ENCODE peak calls at places on chromosome 2, in ten cellular contexts. E is A673, W is IMR-90, L is tibial nerve, F is GM23248, V is GM23338, C is astrocyte, Y is mesendoderm, M is A549, D is left ventricle myocardium inferior. R is an unnamed sample.

GRCh38 chr2:68971591-68972231 is 2.7 kb upstream of the GKN1 start:
- DNase-seq in E (no peak), W (peak; percentile 95), L (no peak), F (peak; percentile 95), V (no peak), C (peak; percentile 96), Y (peak; percentile 58), M (peak; percentile 98), D (no peak), R (peak; percentile 15)

GRCh38 chr2:232632904-232633412 is 446 bp upstream of the EFHD1 start:
- DNase-seq in E (peak; percentile 41), W (no peak), L (peak; percentile 38), F (peak; percentile 41), V (peak; percentile 37), C (no peak), Y (peak; percentile 35), M (peak; percentile 41), D (peak; percentile 72), R (no peak)

GRCh38 chr2:201546576-201546975 is 95.0 kb downstream of the STRADB start:
- DNase-seq in E (peak; percentile 23), W (peak; percentile 65), L (no peak), F (peak; percentile 78), V (no peak), C (no peak), Y (no peak), M (no peak), D (no peak), R (no peak)

GRCh38 chr2:143426296-143426695 is 297.1 kb downstream of the ARHGAP15 start:
- DNase-seq in E (no peak), W (peak; percentile 95), L (no peak), F (peak; percentile 94), V (no peak), C (peak; percentile 92), Y (no peak), M (peak; percentile 6), D (no peak), R (no peak)

GRCh38 chr2:224448236-224448635 is 46.3 kb upstream of the FAM124B start:
- DNase-seq in E (no peak), W (no peak), L (no peak), F (no peak), V (no peak), C (no peak), Y (no peak), M (no peak), D (no peak), R (no peak)

GRCh38 chr2:138507267-138507666 is 5.7 kb downstream of the SPOPL start:
- DNase-seq in E (no peak), W (no peak), L (no peak), F (no peak), V (no peak), C (no peak), Y (no peak), M (peak; percentile 29), D (no peak), R (no peak)

GRCh38 chr2:71742953-71743601 is 289.7 kb downstream of the DYSF start:
- DNase-seq in E (peak; percentile 82), W (peak; percentile 86), L (peak; percentile 72), F (peak; percentile 96), V (no peak), C (peak; percentile 96), Y (peak; percentile 11), M (peak; percentile 87), D (peak; percentile 65), R (peak; percentile 24)

GRCh38 chr2:27270680-27271079 is 4.6 kb upstream of the DNAJC5G start:
- DNase-seq in E (no peak), W (no peak), L (no peak), F (no peak), V (no peak), C (no peak), Y (no peak), M (no peak), D (no peak), R (no peak)

GRCh38 chr2:212797484-212798205 is 259.0 kb upstream of the ERBB4 start:
- DNase-seq in E (no peak), W (peak; percentile 56), L (no peak), F (no peak), V (no peak), C (peak; percentile 51), Y (no peak), M (no peak), D (no peak), R (no peak)

GRCh38 chr2:4358855-4359254 is 655.5 kb downstream of the DCDC2C start:
- DNase-seq in E (no peak), W (no peak), L (no peak), F (no peak), V (no peak), C (no peak), Y (no peak), M (no peak), D (no peak), R (no peak)

GRCh38 chr2:240960963-240961876 is 37.2 kb upstream of the SNED1 start:
- DNase-seq in E (no peak), W (no peak), L (peak; percentile 13), F (no peak), V (no peak), C (no peak), Y (no peak), M (no peak), D (no peak), R (no peak)

GRCh38 chr2:29388071-29388470 is 272.9 kb downstream of the CLIP4 start:
- DNase-seq in E (no peak), W (no peak), L (no peak), F (no peak), V (no peak), C (no peak), Y (no peak), M (no peak), D (no peak), R (no peak)

GRCh38 chr2:203225423-203226039 is 13.3 kb upstream of the CYP20A1 start:
- DNase-seq in E (peak; percentile 37), W (peak; percentile 21), L (no peak), F (peak; percentile 41), V (peak; percentile 58), C (no peak), Y (peak; percentile 35), M (peak; percentile 36), D (no peak), R (peak; percentile 23)

GRCh38 chr2:99559075-99559662 is 69.4 kb upstream of the REV1 start:
- DNase-seq in E (peak; percentile 81), W (peak; percentile 67), L (peak; percentile 85), F (peak; percentile 82), V (peak; percentile 88), C (peak; percentile 30), Y (peak; percentile 66), M (peak; percentile 71), D (peak; percentile 88), R (peak; percentile 67)

GRCh38 chr2:10619643-10620042 is 70.1 kb downstream of the NOL10 start:
- DNase-seq in E (no peak), W (peak; percentile 69), L (no peak), F (peak; percentile 47), V (no peak), C (peak; percentile 57), Y (no peak), M (no peak), D (no peak), R (no peak)

GRCh38 chr2:69026026-69026425 is 13.0 kb downstream of the ANTXR1 start:
- DNase-seq in E (no peak), W (peak; percentile 46), L (no peak), F (peak; percentile 50), V (peak; percentile 79), C (no peak), Y (peak; percentile 71), M (peak; percentile 56), D (no peak), R (peak; percentile 52)

DNA sequence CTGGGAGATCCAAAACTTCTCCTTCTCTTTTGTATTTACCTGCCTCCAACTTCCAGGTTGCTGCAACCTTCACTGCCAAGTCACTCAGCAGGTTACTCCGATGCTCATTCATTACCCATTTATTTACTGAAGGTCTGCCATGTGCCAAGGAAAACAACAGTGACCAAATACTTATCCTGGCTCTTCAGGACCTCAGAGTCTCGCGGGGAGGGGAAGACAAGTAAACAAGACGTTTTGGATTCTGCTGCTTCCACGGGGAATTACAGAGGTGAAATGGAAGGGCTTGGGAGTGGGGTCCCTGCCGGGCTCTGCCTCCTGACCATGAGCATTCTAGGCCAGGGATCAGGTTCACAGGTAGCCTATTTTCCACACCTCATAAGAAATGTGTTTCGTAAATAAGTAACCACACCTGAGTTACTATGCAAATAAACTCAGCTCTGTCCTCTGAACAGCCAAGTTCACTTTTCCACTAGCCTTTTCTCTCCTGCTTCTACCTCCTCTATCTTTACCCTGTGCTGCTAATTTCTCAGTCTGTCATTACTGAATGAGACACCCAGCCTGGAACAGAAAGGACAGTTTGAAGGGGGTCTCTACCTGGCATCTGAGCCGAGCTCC is 68.1 kb downstream of the CLHC1 start:
- DNase-seq in E (no peak), W (no peak), L (no peak), F (peak; percentile 24), V (no peak), C (no peak), Y (no peak), M (no peak), D (no peak), R (peak; percentile 63)
- H3K4me1 ChIP-seq in E (peaks cover 4% of the 10 kb centered on the region), W (peaks cover 32% of the 10 kb centered on the region), L (peaks cover 7% of the 10 kb centered on the region), F (peaks cover 80% of the 10 kb centered on the region), V (peaks cover 22% of the 10 kb centered on the region), C (peaks cover 53% of the 10 kb centered on the region), Y (peaks cover 9% of the 10 kb centered on the region), M (peaks cover 41% of the 10 kb centered on the region), D (peaks cover 31% of the 10 kb centered on the region), R (peaks cover 8% of the 10 kb centered on the region)

GRCh38 chr2:47724221-47724981 is 58.5 kb upstream of the MSH6 start:
- DNase-seq in E (no peak), W (peak; percentile 13), L (no peak), F (peak; percentile 18), V (no peak), C (peak; percentile 6), Y (peak; percentile 64), M (peak; percentile 18), D (no peak), R (no peak)
- H3K4me1 ChIP-seq in E (no peaks in the 10 kb centered on the region), W (no peaks in the 10 kb centered on the region), L (no peaks in the 10 kb centered on the region), F (no peaks in the 10 kb centered on the region), V (no peaks in the 10 kb centered on the region), C (no peaks in the 10 kb centered on the region), Y (no peaks in the 10 kb centered on the region), M (no peaks in the 10 kb centered on the region), D (no peaks in the 10 kb centered on the region), R (no peaks in the 10 kb centered on the region)

GRCh38 chr2:8656811-8657210 is 25.0 kb upstream of the ID2 start:
- DNase-seq in E (no peak), W (no peak), L (no peak), F (no peak), V (no peak), C (no peak), Y (no peak), M (no peak), D (no peak), R (no peak)
- H3K4me1 ChIP-seq in E (no peaks in the 10 kb centered on the region), W (peaks cover 11% of the 10 kb centered on the region), L (no peaks in the 10 kb centered on the region), F (peaks cover 16% of the 10 kb centered on the region), V (no peaks in the 10 kb centered on the region), C (peaks cover 8% of the 10 kb centered on the region), Y (no peaks in the 10 kb centered on the region), M (peaks cover 30% of the 10 kb centered on the region), D (peaks cover 9% of the 10 kb centered on the region), R (no peaks in the 10 kb centered on the region)

DNA sequence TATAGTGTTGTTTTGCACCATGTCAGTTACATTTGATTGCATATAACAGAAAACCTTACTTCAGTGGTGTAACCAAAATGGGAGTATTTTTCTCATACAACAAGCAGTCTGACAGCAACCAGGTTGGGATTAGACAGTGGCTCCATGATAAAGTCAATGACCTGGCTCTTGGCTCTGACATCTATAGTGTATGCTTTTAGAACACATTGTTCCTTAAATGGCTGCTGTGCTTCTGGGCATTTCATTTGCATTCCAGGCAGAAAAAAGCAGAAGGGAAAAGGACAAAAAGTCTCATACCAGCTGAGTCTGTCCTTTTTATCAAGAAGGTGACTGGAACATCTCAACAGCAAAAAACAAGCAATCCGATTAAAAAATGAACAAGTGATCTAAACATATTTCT is 10.2 kb downstream of the MERTK start:
- DNase-seq in E (no peak), W (no peak), L (no peak), F (no peak), V (no peak), C (no peak), Y (no peak), M (no peak), D (no peak), R (no peak)
- H3K4me1 ChIP-seq in E (peaks cover 81% of the 10 kb centered on the region), W (peaks cover 4% of the 10 kb centered on the region), L (peaks cover 28% of the 10 kb centered on the region), F (no peaks in the 10 kb centered on the region), V (peaks cover 34% of the 10 kb centered on the region), C (peaks cover 3% of the 10 kb centered on the region), Y (peaks cover 27% of the 10 kb centered on the region), M (no peaks in the 10 kb centered on the region), D (peaks cover 83% of the 10 kb centered on the region), R (peaks cover 9% of the 10 kb centered on the region)

R was measured in small intestine.